ENCODE peak calls at places on chromosomes 2 and 18, in four cellular contexts. One of them, this sample, is unnamed.

GRCh38 chr2:199148076-199148845 is 309.5 kb downstream of the SATB2 start:
- DNase-seq in sigmoid colon: no peak
- DNase-seq in brain microvascular endothelial cell: no peak
- DNase-seq in H7: no peak
- DNase-seq in this sample: no peak

GRCh38 chr2:240298803-240299709 is 136.4 kb upstream of the GPC1 start:
- DNase-seq in sigmoid colon: no peak
- DNase-seq in brain microvascular endothelial cell: no peak
- DNase-seq in H7: peak
- DNase-seq in this sample: no peak

GRCh38 chr2:238910751-238911351 is 63.0 kb downstream of the TWIST2 start:
- DNase-seq in sigmoid colon: peak
- DNase-seq in brain microvascular endothelial cell: no peak
- DNase-seq in H7: no peak
- DNase-seq in this sample: no peak

GRCh38 chr2:127580167-127581049 is 44.9 kb downstream of the MYO7B start:
- DNase-seq in sigmoid colon: no peak
- DNase-seq in brain microvascular endothelial cell: no peak
- DNase-seq in H7: peak
- DNase-seq in this sample: no peak

GRCh38 chr18:24015897-24016631 is 1.5 kb downstream of the TTC39C start:
- DNase-seq in sigmoid colon: no peak
- DNase-seq in brain microvascular endothelial cell: no peak
- DNase-seq in H7: no peak
- DNase-seq in this sample: no peak

GRCh38 chr2:45941758-45942738 is 290.6 kb downstream of the PRKCE start:
- DNase-seq in sigmoid colon: no peak
- DNase-seq in brain microvascular endothelial cell: no peak
- DNase-seq in H7: no peak
- DNase-seq in this sample: no peak

GRCh38 chr2:163573652-163574051 is 162.2 kb downstream of the FIGN start:
- DNase-seq in sigmoid colon: no peak
- DNase-seq in brain microvascular endothelial cell: no peak
- DNase-seq in H7: no peak
- DNase-seq in this sample: no peak

GRCh38 chr2:23566236-23567142 is 181.5 kb downstream of the KLHL29 start:
- DNase-seq in sigmoid colon: no peak
- DNase-seq in brain microvascular endothelial cell: no peak
- DNase-seq in H7: peak
- DNase-seq in this sample: peak

GRCh38 chr2:66915237-66915636 is 480.3 kb downstream of the MEIS1 start:
- DNase-seq in sigmoid colon: no peak
- DNase-seq in brain microvascular endothelial cell: no peak
- DNase-seq in H7: no peak
- DNase-seq in this sample: no peak

GRCh38 chr2:24935145-24935544 is 15.1 kb upstream of the ADCY3 start:
- DNase-seq in sigmoid colon: no peak
- DNase-seq in brain microvascular endothelial cell: no peak
- DNase-seq in H7: no peak
- DNase-seq in this sample: no peak

GRCh38 chr2:232655392-232655791 is 22.0 kb downstream of the EFHD1 start:
- DNase-seq in sigmoid colon: no peak
- DNase-seq in brain microvascular endothelial cell: no peak
- DNase-seq in H7: peak
- DNase-seq in this sample: no peak

GRCh38 chr2:238326801-238327365 is 6.6 kb downstream of the TRAF3IP1 start:
- DNase-seq in sigmoid colon: no peak
- DNase-seq in brain microvascular endothelial cell: no peak
- DNase-seq in H7: no peak
- DNase-seq in this sample: no peak

GRCh38 chr2:128369126-128369555 is 50.5 kb upstream of the HS6ST1 start:
- DNase-seq in sigmoid colon: peak
- DNase-seq in brain microvascular endothelial cell: no peak
- DNase-seq in H7: peak
- DNase-seq in this sample: no peak

GRCh38 chr2:96344011-96344410 is 8.4 kb downstream of the NCAPH start:
- DNase-seq in sigmoid colon: no peak
- DNase-seq in brain microvascular endothelial cell: peak
- DNase-seq in H7: no peak
- DNase-seq in this sample: no peak

GRCh38 chr2:152682663-152683062 is 34.6 kb downstream of the PRPF40A start:
- DNase-seq in sigmoid colon: no peak
- DNase-seq in brain microvascular endothelial cell: no peak
- DNase-seq in H7: no peak
- DNase-seq in this sample: no peak

GRCh38 chr2:100208375-100208774 is 66.0 kb upstream of the AFF3 start:
- DNase-seq in sigmoid colon: no peak
- DNase-seq in brain microvascular endothelial cell: no peak
- DNase-seq in H7: no peak
- DNase-seq in this sample: no peak

GRCh38 chr2:64913357-64913869 is 75.8 kb upstream of the SLC1A4 start:
- DNase-seq in sigmoid colon: no peak
- DNase-seq in brain microvascular endothelial cell: no peak
- DNase-seq in H7: peak
- DNase-seq in this sample: peak

GRCh38 chr2:159961005-159961404 is 101.4 kb downstream of the PLA2R1 start:
- DNase-seq in sigmoid colon: no peak
- DNase-seq in brain microvascular endothelial cell: peak
- DNase-seq in H7: no peak
- DNase-seq in this sample: no peak

GRCh38 chr2:26423750-26424149 is 22.0 kb downstream of the DRC1 start:
- DNase-seq in sigmoid colon: no peak
- DNase-seq in brain microvascular endothelial cell: no peak
- DNase-seq in H7: no peak
- DNase-seq in this sample: no peak

GRCh38 chr2:236977999-236978398 is 107.7 kb upstream of the COPS8 start:
- DNase-seq in sigmoid colon: no peak
- DNase-seq in brain microvascular endothelial cell: no peak
- DNase-seq in H7: no peak
- DNase-seq in this sample: no peak

GRCh38 chr2:195563857-195564512 is 93.0 kb upstream of the SLC39A10 start:
- DNase-seq in sigmoid colon: no peak
- DNase-seq in brain microvascular endothelial cell: no peak
- DNase-seq in H7: no peak
- DNase-seq in this sample: no peak

GRCh38 chr2:58655152-58655551 is 414.0 kb upstream of the FANCL start:
- DNase-seq in sigmoid colon: no peak
- DNase-seq in brain microvascular endothelial cell: no peak
- DNase-seq in H7: no peak
- DNase-seq in this sample: no peak

GRCh38 chr2:188629890-188630483 is 338.3 kb downstream of the GULP1 start:
- DNase-seq in sigmoid colon: no peak
- DNase-seq in brain microvascular endothelial cell: peak
- DNase-seq in H7: no peak
- DNase-seq in this sample: no peak

GRCh38 chr2:120886967-120887672 is 151.5 kb downstream of the GLI2 start:
- DNase-seq in sigmoid colon: no peak
- DNase-seq in brain microvascular endothelial cell: no peak
- DNase-seq in H7: no peak
- DNase-seq in this sample: no peak

GRCh38 chr2:221025397-221025796 is 546.7 kb downstream of the EPHA4 start:
- DNase-seq in sigmoid colon: no peak
- DNase-seq in brain microvascular endothelial cell: no peak
- DNase-seq in H7: no peak
- DNase-seq in this sample: no peak

GRCh38 chr2:18047896-18048657 is 169.6 kb downstream of the KCNS3 start:
- DNase-seq in sigmoid colon: no peak
- DNase-seq in brain microvascular endothelial cell: no peak
- DNase-seq in H7: no peak
- DNase-seq in this sample: no peak

GRCh38 chr2:120494446-120494845 is 148.5 kb downstream of the INHBB start:
- DNase-seq in sigmoid colon: no peak
- DNase-seq in brain microvascular endothelial cell: no peak
- DNase-seq in H7: no peak
- DNase-seq in this sample: no peak

GRCh38 chr18:24488824-24489493 is 28.5 kb downstream of the HRH4 start:
- DNase-seq in sigmoid colon: no peak
- DNase-seq in brain microvascular endothelial cell: no peak
- DNase-seq in H7: peak
- DNase-seq in this sample: peak

GRCh38 chr2:197147942-197148341 is 162.6 kb downstream of the ANKRD44 start:
- DNase-seq in sigmoid colon: no peak
- DNase-seq in brain microvascular endothelial cell: no peak
- DNase-seq in H7: no peak
- DNase-seq in this sample: no peak

GRCh38 chr2:197144183-197144582 is 166.4 kb downstream of the ANKRD44 start:
- DNase-seq in sigmoid colon: no peak
- DNase-seq in brain microvascular endothelial cell: no peak
- DNase-seq in H7: no peak
- DNase-seq in this sample: no peak

GRCh38 chr2:197148401-197148800 is 162.2 kb downstream of the ANKRD44 start:
- DNase-seq in sigmoid colon: no peak
- DNase-seq in brain microvascular endothelial cell: no peak
- DNase-seq in H7: no peak
- DNase-seq in this sample: no peak

GRCh38 chr2:197146995-197147394 is 163.6 kb downstream of the ANKRD44 start:
- DNase-seq in sigmoid colon: no peak
- DNase-seq in brain microvascular endothelial cell: no peak
- DNase-seq in H7: no peak
- DNase-seq in this sample: no peak

GRCh38 chr2:197145471-197146056 is 165.0 kb downstream of the ANKRD44 start:
- DNase-seq in sigmoid colon: no peak
- DNase-seq in brain microvascular endothelial cell: no peak
- DNase-seq in H7: no peak
- DNase-seq in this sample: peak
- H3K4me3 ChIP-seq in sigmoid colon: no peak
- H3K4me3 ChIP-seq in brain microvascular endothelial cell: no peak
- H3K4me3 ChIP-seq in H7: no peak
- H3K4me3 ChIP-seq in this sample: no peak

DNA sequence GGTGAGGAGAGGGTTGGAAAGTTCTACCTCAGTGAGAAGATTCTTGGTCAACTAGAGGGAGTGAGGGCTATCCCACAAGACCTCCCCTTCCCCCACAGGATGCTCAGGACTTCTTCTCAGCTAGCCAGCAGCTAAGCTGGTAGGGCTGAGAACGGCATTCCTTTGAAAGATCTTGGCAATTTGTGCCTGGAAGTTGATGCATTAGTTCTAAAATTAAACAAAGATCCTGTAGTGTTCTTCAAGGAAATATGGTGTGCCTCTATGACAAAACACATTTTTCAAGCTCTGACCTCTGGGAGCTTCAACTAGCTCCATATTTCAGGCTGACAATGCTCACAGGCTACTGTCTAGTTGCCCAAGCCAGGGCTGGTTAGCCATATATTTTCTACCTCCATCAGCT is 2.3 kb downstream of the LYPD1 start:
- DNase-seq in sigmoid colon: no peak
- DNase-seq in brain microvascular endothelial cell: no peak
- DNase-seq in H7: no peak
- DNase-seq in this sample: no peak
- H3K4me3 ChIP-seq in sigmoid colon: no peak
- H3K4me3 ChIP-seq in brain microvascular endothelial cell: no peak
- H3K4me3 ChIP-seq in H7: no peak
- H3K4me3 ChIP-seq in this sample: no peak

GRCh38 chr18:57435851-57436192 is 648 bp downstream of the ONECUT2 start:
- DNase-seq in sigmoid colon: no peak
- DNase-seq in brain microvascular endothelial cell: no peak
- DNase-seq in H7: peak
- DNase-seq in this sample: no peak
- H3K4me3 ChIP-seq in sigmoid colon: peak
- H3K4me3 ChIP-seq in brain microvascular endothelial cell: no peak
- H3K4me3 ChIP-seq in H7: peak
- H3K4me3 ChIP-seq in this sample: peak

GRCh38 chr2:44926957-44927356 is 14.5 kb upstream of the SIX3 start:
- DNase-seq in sigmoid colon: no peak
- DNase-seq in brain microvascular endothelial cell: no peak
- DNase-seq in H7: peak
- DNase-seq in this sample: no peak

GRCh38 chr2:44929680-44930273 is 11.7 kb upstream of the SIX3 start:
- DNase-seq in sigmoid colon: no peak
- DNase-seq in brain microvascular endothelial cell: no peak
- DNase-seq in H7: no peak
- DNase-seq in this sample: no peak

GRCh38 chr2:44928660-44929471 is 12.6 kb upstream of the SIX3 start:
- DNase-seq in sigmoid colon: no peak
- DNase-seq in brain microvascular endothelial cell: no peak
- DNase-seq in H7: peak
- DNase-seq in this sample: no peak

GRCh38 chr2:44930274-44930826 is 11.2 kb upstream of the SIX3 start:
- DNase-seq in sigmoid colon: no peak
- DNase-seq in brain microvascular endothelial cell: no peak
- DNase-seq in H7: peak
- DNase-seq in this sample: no peak

DNA sequence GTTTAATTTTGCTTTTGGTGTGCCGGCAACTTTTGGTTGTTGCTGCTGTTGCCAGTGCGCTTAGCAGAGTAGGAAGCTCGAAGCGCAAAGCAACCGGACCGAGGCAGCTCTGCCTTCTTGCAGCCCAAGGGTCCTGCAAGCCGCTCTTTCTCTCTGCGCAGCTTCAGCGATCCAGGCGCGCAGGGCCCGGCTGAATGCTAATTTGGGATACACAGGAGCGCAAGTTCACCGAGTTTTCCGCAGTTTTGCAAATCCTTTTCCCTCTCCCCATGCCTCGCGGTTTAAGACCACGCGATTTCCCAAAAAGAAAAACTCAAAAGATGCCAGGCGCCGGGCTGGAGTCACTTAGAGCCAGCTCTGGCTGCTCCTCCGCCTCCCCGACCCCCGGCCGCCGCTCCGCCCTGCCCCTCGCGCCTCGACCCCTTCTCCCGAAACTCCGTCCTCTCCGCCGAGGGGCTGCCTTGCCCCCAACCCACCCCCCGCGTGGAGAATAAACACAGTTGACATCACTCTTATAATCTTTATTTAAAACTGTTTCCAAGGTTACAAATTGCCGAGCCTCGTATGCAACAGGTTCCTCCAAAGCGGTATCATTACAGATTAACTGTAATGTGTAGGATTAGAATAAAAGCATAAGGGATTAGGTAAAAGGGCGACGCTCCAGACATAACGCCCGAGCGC is 13.4 kb upstream of the SIX3 start:
- DNase-seq in sigmoid colon: no peak
- DNase-seq in brain microvascular endothelial cell: no peak
- DNase-seq in H7: peak
- DNase-seq in this sample: no peak
- H3K4me3 ChIP-seq in sigmoid colon: peak
- H3K4me3 ChIP-seq in brain microvascular endothelial cell: no peak
- H3K4me3 ChIP-seq in H7: peak
- H3K4me3 ChIP-seq in this sample: no peak

DNA sequence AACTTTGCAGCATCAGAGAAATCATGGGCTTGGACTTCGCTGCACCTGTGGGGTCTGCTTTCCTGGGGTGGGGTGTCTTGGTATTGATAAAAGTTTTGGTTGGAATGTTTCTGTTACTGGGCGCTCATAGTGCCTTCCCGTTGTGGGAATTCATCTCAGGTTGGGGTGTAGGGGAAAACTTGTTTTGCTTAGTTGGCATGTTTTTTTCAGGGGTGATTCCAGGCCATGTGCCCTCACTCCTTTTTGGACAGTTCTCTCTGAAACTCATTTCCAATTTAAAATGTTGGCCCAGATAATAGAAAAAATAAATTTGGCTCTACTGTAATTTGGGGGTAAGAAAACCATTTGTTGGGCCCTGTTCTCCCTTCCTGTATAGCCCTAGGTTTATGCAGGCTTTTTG is 1.5 kb downstream of the LTBP1 start:
- DNase-seq in sigmoid colon: no peak
- DNase-seq in brain microvascular endothelial cell: no peak
- DNase-seq in H7: no peak
- DNase-seq in this sample: no peak
- H3K4me3 ChIP-seq in sigmoid colon: peak
- H3K4me3 ChIP-seq in brain microvascular endothelial cell: peak
- H3K4me3 ChIP-seq in H7: peak
- H3K4me3 ChIP-seq in this sample: peak